ENCODE peak calls at places on chromosomes 6 and 20, in seven cellular contexts. One of them, this sample, is unnamed.

GRCh38 chr6:17527076-17527475 is 73.0 kb upstream of the FAM8A1 start:
- DNase-seq in pancreas: no peak
- DNase-seq in GM18507: no peak
- DNase-seq in A549: no peak
- DNase-seq in HS-5: no peak
- DNase-seq in NCI-H1436 treated with DMSO at 0.1 percent for 48 hours: no peak
- DNase-seq in dermis microvascular lymphatic vessel endothelial cell: no peak
- DNase-seq in this sample: no peak

GRCh38 chr6:129183039-129183438 is 300.1 kb downstream of the LAMA2 start:
- DNase-seq in GM18507: no peak
- DNase-seq in NCI-H1436 treated with DMSO at 0.1 percent for 48 hours: no peak
- DNase-seq in HS-5: no peak
- DNase-seq in dermis microvascular lymphatic vessel endothelial cell: no peak
- DNase-seq in A549: no peak
- DNase-seq in pancreas: no peak
- DNase-seq in this sample: no peak

GRCh38 chr20:45518282-45518681 is 2.9 kb upstream of the SPINT3 start:
- DNase-seq in HS-5: no peak
- DNase-seq in GM18507: no peak
- DNase-seq in pancreas: no peak
- DNase-seq in A549: no peak
- DNase-seq in dermis microvascular lymphatic vessel endothelial cell: no peak
- DNase-seq in NCI-H1436 treated with DMSO at 0.1 percent for 48 hours: no peak
- DNase-seq in this sample: peak; percentile 85

GRCh38 chr6:2037230-2037926 is 208.0 kb downstream of the GMDS start:
- DNase-seq in NCI-H1436 treated with DMSO at 0.1 percent for 48 hours: no peak
- DNase-seq in GM18507: no peak
- DNase-seq in A549: no peak
- DNase-seq in dermis microvascular lymphatic vessel endothelial cell: no peak
- DNase-seq in HS-5: no peak
- DNase-seq in pancreas: no peak
- DNase-seq in this sample: peak; percentile 46

GRCh38 chr6:121592261-121592935 is 157.0 kb downstream of the GJA1 start:
- DNase-seq in GM18507: no peak
- DNase-seq in NCI-H1436 treated with DMSO at 0.1 percent for 48 hours: no peak
- DNase-seq in HS-5: no peak
- DNase-seq in pancreas: no peak
- DNase-seq in A549: no peak
- DNase-seq in dermis microvascular lymphatic vessel endothelial cell: no peak
- DNase-seq in this sample: no peak

GRCh38 chr6:138238368-138238767 is 20.1 kb upstream of the PBOV1 start:
- DNase-seq in NCI-H1436 treated with DMSO at 0.1 percent for 48 hours: no peak
- DNase-seq in GM18507: no peak
- DNase-seq in dermis microvascular lymphatic vessel endothelial cell: no peak
- DNase-seq in HS-5: no peak
- DNase-seq in pancreas: peak; percentile 24
- DNase-seq in A549: no peak
- DNase-seq in this sample: no peak

GRCh38 chr6:1605822-1606532 is 3.7 kb upstream of the FOXC1 start:
- DNase-seq in A549: no peak
- DNase-seq in HS-5: no peak
- DNase-seq in NCI-H1436 treated with DMSO at 0.1 percent for 48 hours: no peak
- DNase-seq in dermis microvascular lymphatic vessel endothelial cell: no peak
- DNase-seq in GM18507: no peak
- DNase-seq in pancreas: no peak
- DNase-seq in this sample: no peak

GRCh38 chr6:4446982-4447381 is 311.6 kb upstream of the ECI2 start:
- DNase-seq in A549: no peak
- DNase-seq in HS-5: no peak
- DNase-seq in GM18507: no peak
- DNase-seq in NCI-H1436 treated with DMSO at 0.1 percent for 48 hours: no peak
- DNase-seq in pancreas: no peak
- DNase-seq in dermis microvascular lymphatic vessel endothelial cell: no peak
- DNase-seq in this sample: no peak

GRCh38 chr20:58639182-58640146 is 11.6 kb upstream of the STX16 start:
- DNase-seq in A549: no peak
- DNase-seq in dermis microvascular lymphatic vessel endothelial cell: no peak
- DNase-seq in pancreas: no peak
- DNase-seq in HS-5: no peak
- DNase-seq in NCI-H1436 treated with DMSO at 0.1 percent for 48 hours: no peak
- DNase-seq in GM18507: no peak
- DNase-seq in this sample: no peak

GRCh38 chr6:156057869-156058268 is 602.2 kb upstream of the NOX3 start:
- DNase-seq in A549: no peak
- DNase-seq in HS-5: no peak
- DNase-seq in NCI-H1436 treated with DMSO at 0.1 percent for 48 hours: no peak
- DNase-seq in pancreas: no peak
- DNase-seq in GM18507: no peak
- DNase-seq in dermis microvascular lymphatic vessel endothelial cell: no peak
- DNase-seq in this sample: peak; percentile 76

GRCh38 chr6:32109114-32109764 is at the start of gene TNXB:
- DNase-seq in HS-5: no peak
- DNase-seq in NCI-H1436 treated with DMSO at 0.1 percent for 48 hours: no peak
- DNase-seq in GM18507: no peak
- DNase-seq in pancreas: peak; percentile 56
- DNase-seq in dermis microvascular lymphatic vessel endothelial cell: no peak
- DNase-seq in A549: no peak
- DNase-seq in this sample: no peak

GRCh38 chr6:129795261-129795660 is 65.9 kb downstream of the TMEM244 start:
- DNase-seq in dermis microvascular lymphatic vessel endothelial cell: no peak
- DNase-seq in GM18507: no peak
- DNase-seq in pancreas: no peak
- DNase-seq in HS-5: no peak
- DNase-seq in NCI-H1436 treated with DMSO at 0.1 percent for 48 hours: no peak
- DNase-seq in A549: no peak
- DNase-seq in this sample: peak; percentile 89

GRCh38 chr20:52945862-52946522 is 26.2 kb upstream of the TSHZ2 start:
- DNase-seq in dermis microvascular lymphatic vessel endothelial cell: no peak
- DNase-seq in pancreas: no peak
- DNase-seq in HS-5: no peak
- DNase-seq in A549: no peak
- DNase-seq in NCI-H1436 treated with DMSO at 0.1 percent for 48 hours: no peak
- DNase-seq in GM18507: no peak
- DNase-seq in this sample: peak; percentile 74

GRCh38 chr6:21098744-21099143 is 494.8 kb upstream of the SOX4 start:
- DNase-seq in HS-5: no peak
- DNase-seq in NCI-H1436 treated with DMSO at 0.1 percent for 48 hours: no peak
- DNase-seq in GM18507: no peak
- DNase-seq in A549: no peak
- DNase-seq in dermis microvascular lymphatic vessel endothelial cell: no peak
- DNase-seq in pancreas: no peak
- DNase-seq in this sample: no peak

GRCh38 chr6:70838907-70839285 is 118.0 kb downstream of the B3GAT2 start:
- DNase-seq in GM18507: no peak
- DNase-seq in NCI-H1436 treated with DMSO at 0.1 percent for 48 hours: no peak
- DNase-seq in A549: no peak
- DNase-seq in pancreas: no peak
- DNase-seq in dermis microvascular lymphatic vessel endothelial cell: no peak
- DNase-seq in HS-5: no peak
- DNase-seq in this sample: no peak

GRCh38 chr6:44105146-44105545 is 22.1 kb downstream of the MRPL14 start:
- DNase-seq in dermis microvascular lymphatic vessel endothelial cell: no peak
- DNase-seq in pancreas: no peak
- DNase-seq in GM18507: no peak
- DNase-seq in A549: no peak
- DNase-seq in HS-5: no peak
- DNase-seq in NCI-H1436 treated with DMSO at 0.1 percent for 48 hours: no peak
- DNase-seq in this sample: peak; percentile 38

GRCh38 chr6:4028051-4028450 is 50.9 kb downstream of the FAM217A start:
- DNase-seq in dermis microvascular lymphatic vessel endothelial cell: no peak
- DNase-seq in HS-5: no peak
- DNase-seq in GM18507: no peak
- DNase-seq in A549: no peak
- DNase-seq in pancreas: no peak
- DNase-seq in NCI-H1436 treated with DMSO at 0.1 percent for 48 hours: no peak
- DNase-seq in this sample: no peak

This sample was measured in renal cortical epithelial cell.